ENCODE peak calls at places on chromosomes 4 and X, in seven cellular contexts. V is aorta, L is colonic mucosa, D is fibroblast of the aortic adventitia, I is left ventricle myocardium inferior, U is left lung, W is heart right ventricle. K is an unnamed sample.

GRCh38 chr4:94757192-94758140 is at the start of gene BMPR1B:
- DNase-seq in V (peak; percentile 83), L (no peak), D (peak; percentile 80), I (no peak), U (no peak), W (no peak), K (peak; percentile 70)

GRCh38 chrX:2183193-2183725 is 317.5 kb downstream of the DHRSX start:
- DNase-seq in V (no peak), L (no peak), D (no peak), I (no peak), U (no peak), W (no peak), K (no peak)

GRCh38 chr4:2785613-2786012 is 7.3 kb upstream of the SH3BP2 start:
- DNase-seq in V (peak; percentile 30), L (no peak), D (no peak), I (no peak), U (no peak), W (no peak), K (peak; percentile 46)

GRCh38 chr4:22969314-22969896 is 276.7 kb downstream of the GBA3 start:
- DNase-seq in V (no peak), L (peak; percentile 19), D (peak; percentile 54), I (no peak), U (no peak), W (no peak), K (no peak)

GRCh38 chr4:56406151-56406550 is 18.9 kb upstream of the AASDH start:
- DNase-seq in V (no peak), L (no peak), D (no peak), I (no peak), U (no peak), W (no peak), K (no peak)

GRCh38 chr4:39664828-39665731 is 26.4 kb upstream of the SMIM14 start:
- DNase-seq in V (no peak), L (no peak), D (peak; percentile 46), I (no peak), U (no peak), W (no peak), K (no peak)

GRCh38 chr4:23938796-23939195 is 48.9 kb upstream of the PPARGC1A start:
- DNase-seq in V (no peak), L (no peak), D (no peak), I (no peak), U (no peak), W (no peak), K (no peak)

GRCh38 chrX:39445336-39445735 is 644.1 kb downstream of the MID1IP1 start:
- DNase-seq in V (no peak), L (peak; percentile 41), D (no peak), I (no peak), U (no peak), W (no peak), K (no peak)

GRCh38 chr4:1309261-1310010 is 19.7 kb downstream of the MAEA start:
- DNase-seq in V (peak; percentile 96), L (peak; percentile 79), D (peak; percentile 92), I (peak; percentile 86), U (peak; percentile 93), W (peak; percentile 89), K (no peak)

GRCh38 chr4:70838400-70838971 is 1.2 kb downstream of the GRSF1 start:
- DNase-seq in V (no peak), L (no peak), D (peak; percentile 36), I (no peak), U (no peak), W (no peak), K (no peak)

GRCh38 chrX:80011522-80011921 is 3.0 kb upstream of the TBX22 start:
- DNase-seq in V (no peak), L (no peak), D (no peak), I (no peak), U (no peak), W (no peak), K (no peak)

GRCh38 chr4:10697071-10697470 is 12.5 kb upstream of the CLNK start:
- DNase-seq in V (no peak), L (no peak), D (no peak), I (no peak), U (no peak), W (no peak), K (no peak)

GRCh38 chr4:3228881-3229280 is 20.1 kb upstream of the MSANTD1 start:
- DNase-seq in V (peak; percentile 38), L (no peak), D (no peak), I (no peak), U (no peak), W (no peak), K (no peak)

GRCh38 chrX:66728818-66729271 is 90.0 kb upstream of the EDA2R start:
- DNase-seq in V (peak; percentile 72), L (peak; percentile 62), D (peak; percentile 81), I (peak; percentile 19), U (peak; percentile 37), W (peak; percentile 16), K (no peak)

GRCh38 chr4:62075082-62075481 is 875.0 kb downstream of the ADGRL3 start:
- DNase-seq in V (no peak), L (no peak), D (no peak), I (no peak), U (no peak), W (no peak), K (no peak)

GRCh38 chr4:164623099-164623498 is 130.8 kb upstream of the SMIM31 start:
- DNase-seq in V (no peak), L (no peak), D (no peak), I (no peak), U (no peak), W (no peak), K (no peak)

GRCh38 chr4:184157322-184157721 is 60.4 kb downstream of the ENPP6 start:
- DNase-seq in V (no peak), L (no peak), D (no peak), I (no peak), U (no peak), W (no peak), K (no peak)

DNA sequence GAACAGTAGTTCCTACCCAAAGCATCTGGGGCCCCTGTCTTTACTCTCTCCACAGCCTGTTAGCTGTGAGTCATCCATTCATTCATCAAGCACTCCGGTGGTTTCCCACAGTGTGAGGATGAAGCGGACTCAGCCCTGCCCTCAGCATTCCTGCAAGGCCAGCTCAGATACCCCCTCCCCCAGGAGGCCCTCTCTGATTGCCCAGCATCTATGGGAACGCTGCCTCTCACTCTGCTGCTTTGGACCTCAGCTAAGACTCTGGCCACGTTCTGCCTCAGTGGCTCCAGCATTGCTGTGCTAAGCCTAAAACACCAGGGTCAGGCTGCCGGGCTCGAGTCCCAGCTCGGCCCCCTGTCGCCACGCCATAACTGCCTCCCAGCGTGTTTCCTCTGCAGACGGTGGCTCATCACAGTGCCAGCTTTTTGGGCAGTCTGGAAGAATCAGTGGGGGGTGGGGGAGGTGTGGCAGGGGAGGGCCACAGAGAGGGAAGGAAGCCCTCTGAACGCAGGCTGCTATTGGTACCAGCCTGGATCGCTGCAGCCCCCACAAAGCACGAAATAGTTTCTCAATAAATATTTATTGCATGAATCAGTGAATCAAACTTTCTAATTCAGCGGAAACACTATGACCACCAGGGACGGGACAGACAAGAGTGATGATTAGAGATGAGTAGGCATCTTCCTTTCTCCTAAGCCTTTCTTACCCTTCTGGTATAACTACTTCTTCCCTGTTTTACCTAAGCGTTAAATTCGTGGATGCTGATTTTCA is 74.4 kb downstream of the SORCS2 start:
- DNase-seq in V (no peak), L (no peak), D (peak; percentile 56), I (no peak), U (no peak), W (no peak), K (no peak)
- H3K4me3 ChIP-seq in V (no peak overlapping the region), L (no peak overlapping the region), D (no peak overlapping the region), I (no peak overlapping the region), U (no peak overlapping the region), W (no peak overlapping the region), K (no peak overlapping the region)

DNA sequence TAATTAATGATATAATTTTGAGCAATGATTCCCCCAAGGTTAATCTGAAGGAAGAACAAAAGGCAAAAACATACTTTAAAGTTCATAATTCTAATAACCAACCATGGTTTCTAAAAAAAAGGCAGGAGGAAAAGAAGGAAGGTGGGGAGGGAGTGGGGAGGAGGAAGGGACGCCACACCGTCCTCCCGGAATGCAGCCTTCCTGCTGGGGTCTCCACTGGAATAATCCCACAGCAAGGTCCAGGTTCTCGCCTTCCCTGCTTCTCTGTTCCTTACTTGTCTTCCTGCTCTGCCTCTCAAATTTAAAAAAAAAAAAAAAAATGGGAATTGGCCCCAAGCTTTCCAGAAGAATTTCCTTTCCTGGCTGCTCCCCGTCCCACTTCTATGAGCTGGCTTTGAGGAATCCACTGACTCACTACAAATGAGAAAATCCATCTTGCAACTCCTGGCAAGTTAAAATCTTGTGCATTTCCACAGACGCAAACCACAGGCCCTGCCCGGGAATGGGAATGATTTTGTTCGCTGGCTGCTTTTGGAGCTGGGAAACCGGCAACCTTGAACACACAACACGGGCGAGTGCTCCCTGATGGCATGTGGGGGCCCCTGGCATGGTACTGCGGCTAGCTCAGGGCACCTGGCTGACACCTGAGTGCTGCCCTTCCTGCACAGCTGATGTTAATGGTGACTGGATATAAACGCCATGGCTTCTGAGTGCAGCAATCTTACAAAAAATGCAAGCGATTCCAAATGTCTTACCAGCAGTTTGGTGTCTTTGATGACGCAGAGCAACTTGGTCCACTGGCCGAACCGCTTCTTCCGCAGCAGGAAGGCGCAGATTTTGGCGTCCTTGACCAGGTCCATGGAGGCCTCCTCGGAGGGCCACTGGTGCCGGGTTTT is 97.0 kb downstream of the AFAP1 start:
- DNase-seq in V (peak; percentile 86), L (peak; percentile 46), D (peak; percentile 100), I (no peak), U (peak; percentile 53), W (peak; percentile 71), K (no peak)
- H3K4me3 ChIP-seq in V (no peak overlapping the region), L (no peak overlapping the region), D (peak overlapping the region; percentile 19), I (no peak overlapping the region), U (no peak overlapping the region), W (no peak overlapping the region), K (no peak overlapping the region)

DNA sequence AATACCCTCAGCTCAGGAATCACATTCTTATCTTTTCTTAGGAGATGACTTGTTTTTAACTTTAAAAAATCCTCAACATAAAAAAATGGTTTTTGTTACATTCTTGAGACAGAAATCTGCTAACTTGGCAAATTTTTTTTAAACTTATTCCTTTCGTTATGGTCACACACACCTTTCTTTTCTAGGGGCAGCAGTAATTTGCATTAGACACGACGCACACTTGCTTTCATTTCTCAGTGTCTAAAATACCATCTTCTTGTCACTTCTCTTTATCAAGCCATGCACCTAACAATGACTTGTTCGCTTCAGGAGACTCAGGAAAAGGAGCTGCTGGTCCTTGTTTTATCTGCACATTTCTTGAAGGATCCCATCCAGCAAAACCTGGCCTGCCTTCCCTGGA is 112.6 kb upstream of the TBL1X start:
- DNase-seq in V (no peak), L (no peak), D (no peak), I (no peak), U (no peak), W (no peak), K (no peak)
- H3K4me3 ChIP-seq in V (no peak overlapping the region), L (no peak overlapping the region), D (no peak overlapping the region), I (no peak overlapping the region), U (no peak overlapping the region), W (no peak overlapping the region), K (no peak overlapping the region)

GRCh38 chrX:21374994-21375794 is 976 bp downstream of the CNKSR2 start:
- DNase-seq in V (peak; percentile 70), L (no peak), D (no peak), I (no peak), U (no peak), W (no peak), K (no peak)

GRCh38 chrX:21374163-21374993 is at the start of gene CNKSR2:
- DNase-seq in V (peak; percentile 85), L (no peak), D (peak; percentile 3), I (peak; percentile 19), U (peak; percentile 53), W (no peak), K (no peak)

GRCh38 chrX:21375795-21376069 is 1.5 kb downstream of the CNKSR2 start:
- DNase-seq in V (no peak), L (no peak), D (no peak), I (no peak), U (no peak), W (no peak), K (no peak)

GRCh38 chrX:21373637-21374162 is 518 bp upstream of the CNKSR2 start:
- DNase-seq in V (peak; percentile 59), L (peak; percentile 48), D (no peak), I (peak; percentile 40), U (no peak), W (no peak), K (no peak)

GRCh38 chrX:21373001-21373400 is 1.2 kb upstream of the CNKSR2 start:
- DNase-seq in V (no peak), L (no peak), D (no peak), I (no peak), U (no peak), W (no peak), K (no peak)
- H3K4me3 ChIP-seq in V (no peak overlapping the region), L (no peak overlapping the region), D (no peak overlapping the region), I (no peak overlapping the region), U (no peak overlapping the region), W (no peak overlapping the region), K (no peak overlapping the region)

K was measured in LNCaP clone FGC.